ENCODE peak calls at places on chromosome 20, in seven cellular contexts. Q is EH; Y is NCI-H524; M is HEK293T; I is posterior vena cava; U is stimulated activated CD4-positive, alpha-beta T cell treated with anti-CD3 and anti-CD28 coated beads, TNF-alpha, amount 100 ng/mL, for 48 hours; F is Calu3. Z is an unnamed sample.

GRCh38 chr20:32929162-32929561 is 70.4 kb downstream of the EFCAB8 start:
- DNase-seq in F (no peak), U (no peak), Q (no peak), Y (no peak), I (no peak), M (no peak), Z (no peak)

GRCh38 chr20:20096421-20096820 is 44.1 kb downstream of the CFAP61 start:
- DNase-seq in Y (peak), U (no peak), M (no peak), I (no peak), Q (no peak), F (no peak), Z (no peak)

GRCh38 chr20:53468583-53468982 is 125.1 kb downstream of the ZNF217 start:
- DNase-seq in M (no peak), I (no peak), F (no peak), Y (no peak), Q (no peak), U (no peak), Z (no peak)

GRCh38 chr20:63966172-63966943 is 3.4 kb downstream of the ZNF512B start:
- DNase-seq in U (no peak), I (peak), Y (no peak), Q (no peak), M (no peak), F (no peak), Z (no peak)

GRCh38 chr20:10216146-10216741 is 2.4 kb upstream of the SNAP25 start:
- DNase-seq in Y (no peak), M (no peak), U (no peak), I (no peak), F (no peak), Q (no peak), Z (no peak)

GRCh38 chr20:35568645-35569044 is 26.8 kb downstream of the ERGIC3 start:
- DNase-seq in I (no peak), U (no peak), M (peak), Y (peak), Q (no peak), F (peak), Z (no peak)

GRCh38 chr20:41411458-41411857 is 44.8 kb upstream of the EMILIN3 start:
- DNase-seq in Y (no peak), F (no peak), Q (peak), U (no peak), I (no peak), M (no peak), Z (no peak)

GRCh38 chr20:944774-945410 is 28.8 kb upstream of the ANGPT4 start:
- DNase-seq in Y (no peak), M (no peak), U (no peak), I (peak), Q (no peak), F (no peak), Z (peak)

GRCh38 chr20:16708590-16708989 is 21.2 kb upstream of the SNRPB2 start:
- DNase-seq in Q (no peak), F (no peak), Y (no peak), M (no peak), I (no peak), U (no peak), Z (no peak)

GRCh38 chr20:38873050-38873581 is 53.1 kb upstream of the FAM83D start:
- DNase-seq in I (peak), M (no peak), F (no peak), Y (no peak), Q (no peak), U (peak), Z (peak)

GRCh38 chr20:50256577-50256976 is 65.9 kb downstream of the CEBPB start:
- DNase-seq in M (no peak), I (no peak), U (no peak), F (peak), Y (no peak), Q (peak), Z (no peak)

GRCh38 chr20:62535964-62536363 is 60.2 kb upstream of the GATA5 start:
- DNase-seq in M (no peak), F (no peak), Y (no peak), U (no peak), I (no peak), Q (no peak), Z (no peak)

GRCh38 chr20:41094656-41095055 is 42.7 kb upstream of the PLCG1 start:
- DNase-seq in I (no peak), F (no peak), M (no peak), U (peak), Y (no peak), Q (peak), Z (no peak)

GRCh38 chr20:35950093-35950492 is 4.2 kb downstream of the SCAND1 start:
- DNase-seq in U (no peak), I (no peak), M (no peak), Y (no peak), F (no peak), Q (no peak), Z (no peak)

GRCh38 chr20:57522380-57522973 is 2.5 kb downstream of the CTCFL start:
- DNase-seq in Y (no peak), U (no peak), M (no peak), I (no peak), F (no peak), Q (no peak), Z (no peak)

GRCh38 chr20:33900515-33901131 is 89.5 kb downstream of the CHMP4B start:
- DNase-seq in U (no peak), F (no peak), M (no peak), I (no peak), Q (no peak), Y (no peak), Z (no peak)

GRCh38 chr20:16713056-16713455 is 16.8 kb upstream of the SNRPB2 start:
- DNase-seq in F (no peak), Y (no peak), I (no peak), M (no peak), U (no peak), Q (no peak), Z (no peak)

GRCh38 chr20:46152824-46153586 is 34.9 kb downstream of the CD40 start:
- DNase-seq in U (no peak), I (peak), F (no peak), M (no peak), Q (no peak), Y (no peak), Z (no peak)

GRCh38 chr20:33299111-33299603 is 16.1 kb downstream of the BPIFB1 start:
- DNase-seq in I (peak), F (peak), Y (peak), Q (peak), U (peak), M (peak), Z (no peak)

GRCh38 chr20:63090052-63090451 is 83.3 kb upstream of the BHLHE23 start:
- DNase-seq in Y (no peak), U (no peak), I (no peak), M (no peak), Q (no peak), F (no peak), Z (peak)

GRCh38 chr20:42161228-42161829 is 543.2 kb upstream of the CHD6 start:
- DNase-seq in Y (peak), M (no peak), F (no peak), Q (no peak), U (no peak), I (no peak), Z (no peak)

GRCh38 chr20:63191400-63191799 is 24.5 kb downstream of the YTHDF1 start:
- DNase-seq in Y (peak), U (no peak), F (peak), I (no peak), M (no peak), Q (no peak), Z (no peak)

GRCh38 chr20:44083220-44083933 is 103.6 kb downstream of the JPH2 start:
- DNase-seq in M (no peak), Y (no peak), I (no peak), U (no peak), F (peak), Q (peak), Z (no peak)

Z was measured in mesenteric fat pad.